ENCODE peak calls at places on chromosomes 6 and 20, in four cellular contexts. S is NCI-H1105 treated with DMSO at 0.1 percent for 48 hours, H is psoas muscle, R is amygdala. V is an unnamed sample.

GRCh38 chr6:83702749-83703148 is 6.2 kb downstream of the SNAP91 start:
- DNase-seq in S (no peak), H (no peak), R (no peak), V (no peak)

GRCh38 chr6:4319992-4320683 is 184.8 kb upstream of the ECI2 start:
- DNase-seq in S (peak), H (no peak), R (no peak), V (no peak)

GRCh38 chr20:35883778-35884540 is 70.3 kb downstream of the SCAND1 start:
- DNase-seq in S (peak), H (peak), R (peak), V (peak)

GRCh38 chr20:3613821-3614440 is 49.3 kb downstream of the GFRA4 start:
- DNase-seq in S (no peak), H (no peak), R (no peak), V (no peak)

GRCh38 chr6:145836170-145836569 is 21.6 kb upstream of the FBXO30 start:
- DNase-seq in S (no peak), H (peak), R (no peak), V (no peak)

GRCh38 chr20:10476319-10476724 is 41.2 kb downstream of the SLX4IP start:
- DNase-seq in S (no peak), H (no peak), R (no peak), V (no peak)

GRCh38 chr6:42929928-42930360 is 664 bp downstream of the CNPY3 start:
- DNase-seq in S (no peak), H (no peak), R (no peak), V (no peak)

GRCh38 chr6:125855783-125856182 is 65.0 kb downstream of the NCOA7 start:
- DNase-seq in S (no peak), H (no peak), R (no peak), V (no peak)

GRCh38 chr6:42046491-42047219 is 3.7 kb upstream of the TAF8 start:
- DNase-seq in S (no peak), H (no peak), R (no peak), V (no peak)

GRCh38 chr6:80540700-80541099 is 434.2 kb downstream of the BCKDHB start:
- DNase-seq in S (no peak), H (no peak), R (no peak), V (no peak)

GRCh38 chr20:48599748-48600469 is 227.9 kb downstream of the PREX1 start:
- DNase-seq in S (no peak), H (no peak), R (no peak), V (no peak)

GRCh38 chr6:6646384-6646783 is 57.9 kb downstream of the LY86 start:
- DNase-seq in S (no peak), H (no peak), R (no peak), V (no peak)

GRCh38 chr6:166511316-166511715 is 75.2 kb downstream of the RAMACL start:
- DNase-seq in S (no peak), H (no peak), R (no peak), V (no peak)

GRCh38 chr6:83371428-83371827 is 59.4 kb downstream of the ME1 start:
- DNase-seq in S (no peak), H (no peak), R (no peak), V (no peak)

GRCh38 chr20:11401988-11402387 is 515.7 kb upstream of the BTBD3 start:
- DNase-seq in S (no peak), H (no peak), R (no peak), V (no peak)

GRCh38 chr6:21393426-21394165 is 200.0 kb upstream of the SOX4 start:
- DNase-seq in S (no peak), H (no peak), R (no peak), V (no peak)

GRCh38 chr20:62378215-62378614 is 8.7 kb upstream of the RPS21 start:
- DNase-seq in S (no peak), H (no peak), R (no peak), V (no peak)

GRCh38 chr20:38804682-38805501 is 605 bp upstream of the PPP1R16B start:
- DNase-seq in S (no peak), H (peak), R (no peak), V (no peak)

GRCh38 chr6:15331143-15331542 is 85.3 kb downstream of the JARID2 start:
- DNase-seq in S (no peak), H (no peak), R (no peak), V (no peak)

GRCh38 chr20:24027229-24027628 is 38.6 kb upstream of the GGTLC1 start:
- DNase-seq in S (no peak), H (peak), R (no peak), V (no peak)

GRCh38 chr6:89495961-89496535 is 63.1 kb downstream of the ANKRD6 start:
- DNase-seq in S (no peak), H (no peak), R (no peak), V (no peak)

GRCh38 chr6:4374231-4374630 is 238.9 kb upstream of the ECI2 start:
- DNase-seq in S (no peak), H (no peak), R (no peak), V (no peak)

GRCh38 chr6:135087803-135088202 is 33.2 kb upstream of the HBS1L start:
- DNase-seq in S (no peak), H (no peak), R (no peak), V (no peak)

GRCh38 chr20:9570612-9571011 is 56.2 kb downstream of the LAMP5 start:
- DNase-seq in S (no peak), H (no peak), R (no peak), V (no peak)

GRCh38 chr6:35728663-35729348 is 8.0 kb upstream of the ARMC12 start:
- DNase-seq in S (no peak), H (peak), R (no peak), V (no peak)

GRCh38 chr6:29826271-29826670 is 1.4 kb upstream of the HLA-G start:
- DNase-seq in S (no peak), H (no peak), R (no peak), V (no peak)

GRCh38 chr6:146532702-146533101 is 10.9 kb upstream of the RAB32 start:
- DNase-seq in S (no peak), H (no peak), R (no peak), V (no peak)

GRCh38 chr20:43537921-43538854 is 20.6 kb upstream of the SGK2 start:
- DNase-seq in S (peak), H (peak), R (peak), V (peak)

GRCh38 chr6:28378644-28379043 is 20.9 kb downstream of the ZSCAN12 start:
- DNase-seq in S (no peak), H (no peak), R (no peak), V (no peak)

GRCh38 chr6:47669684-47670515 is 28.5 kb upstream of the ADGRF4 start:
- DNase-seq in S (peak), H (no peak), R (no peak), V (no peak)

GRCh38 chr20:31673943-31674463 is 36.3 kb downstream of the COX4I2 start:
- DNase-seq in S (no peak), H (no peak), R (no peak), V (no peak)

V was measured in D721Med.